ENCODE peak calls at places on chromosomes 7 and 10, in eight cellular contexts. S, K, Z, X, G, V, H and P are unnamed samples.

GRCh38 chr10:77082601-77083252 is 554.9 kb downstream of the KCNMA1 start:
- DNase-seq in S (no peak), K (no peak), Z (no peak), X (no peak), G (no peak), V (no peak), H (no peak), P (no peak)

GRCh38 chr10:132401396-132402168 is 4.6 kb downstream of the PWWP2B start:
- DNase-seq in S (no peak), K (no peak), Z (no peak), X (no peak), G (no peak), V (no peak), H (peak), P (no peak)

GRCh38 chr7:92639213-92639896 is 49.2 kb upstream of the FAM133B start:
- DNase-seq in S (no peak), K (no peak), Z (peak), X (no peak), G (no peak), V (no peak), H (no peak), P (peak)

GRCh38 chr10:131083915-131084790 is 227.4 kb downstream of the TCERG1L start:
- DNase-seq in S (no peak), K (no peak), Z (no peak), X (no peak), G (no peak), V (no peak), H (no peak), P (no peak)

GRCh38 chr10:6755891-6756460 is 175.9 kb upstream of the PRKCQ start:
- DNase-seq in S (no peak), K (no peak), Z (no peak), X (no peak), G (no peak), V (no peak), H (no peak), P (no peak)

GRCh38 chr7:125847706-125848105 is 918.1 kb upstream of the POT1 start:
- DNase-seq in S (no peak), K (no peak), Z (no peak), X (no peak), G (no peak), V (no peak), H (no peak), P (no peak)

GRCh38 chr10:60299961-60300883 is 89.5 kb downstream of the ANK3 start:
- DNase-seq in S (no peak), K (peak), Z (no peak), X (no peak), G (no peak), V (no peak), H (peak), P (no peak)

GRCh38 chr10:104080762-104081161 is 4.9 kb downstream of the COL17A1 start:
- DNase-seq in S (no peak), K (peak), Z (no peak), X (no peak), G (peak), V (peak), H (no peak), P (peak)

GRCh38 chr10:72087392-72087968 is 871 bp downstream of the SPOCK2 start:
- DNase-seq in S (no peak), K (no peak), Z (no peak), X (no peak), G (no peak), V (no peak), H (no peak), P (no peak)

GRCh38 chr7:73734619-73735525 is 3.7 kb downstream of the ABHD11 start:
- DNase-seq in S (peak), K (peak), Z (peak), X (peak), G (peak), V (peak), H (peak), P (peak)